ENCODE peak calls at places on chromosomes 1 and 21, in ten cellular contexts. A is fibroblast of lung, S is left lung, J is thoracic aorta, Y is adrenal gland, B is progenitor cell of endocrine pancreas, M is heart right ventricle, X is PC-3, V is spleen, I is endothelial cell. W is an unnamed sample.

GRCh38 chr21:33950425-33951079 is 34.9 kb upstream of the ATP5PO start:
- DNase-seq in A (no peak), S (no peak), J (no peak), Y (no peak), B (no peak), M (no peak), X (no peak), V (no peak), I (no peak), W (no peak)

GRCh38 chr21:43855955-43856354 is 9.1 kb upstream of the AGPAT3 start:
- DNase-seq in A (no peak), S (peak; percentile 29), J (no peak), Y (no peak), B (no peak), M (no peak), X (no peak), V (peak; percentile 68), I (no peak), W (no peak)

GRCh38 chr1:197660389-197660788 is 114.9 kb downstream of the DENND1B start:
- DNase-seq in A (no peak), S (no peak), J (no peak), Y (no peak), B (no peak), M (no peak), X (no peak), V (no peak), I (no peak), W (no peak)

GRCh38 chr21:44596068-44596725 is 3.9 kb upstream of the KRTAP10-6 start:
- DNase-seq in A (no peak), S (no peak), J (no peak), Y (no peak), B (no peak), M (no peak), X (peak; percentile 88), V (no peak), I (no peak), W (no peak)

GRCh38 chr1:53514436-53514835 is 55.2 kb downstream of the DMRTB1 start:
- DNase-seq in A (no peak), S (peak; percentile 55), J (no peak), Y (no peak), B (no peak), M (no peak), X (no peak), V (no peak), I (no peak), W (no peak)

GRCh38 chr1:23726669-23727068 is 16.6 kb upstream of the ELOA start:
- DNase-seq in A (no peak), S (no peak), J (no peak), Y (no peak), B (no peak), M (no peak), X (no peak), V (peak; percentile 10), I (no peak), W (no peak)

GRCh38 chr1:204232530-204232929 is 18.7 kb upstream of the GOLT1A start:
- DNase-seq in A (peak; percentile 6), S (no peak), J (no peak), Y (no peak), B (no peak), M (no peak), X (no peak), V (no peak), I (no peak), W (no peak)

GRCh38 chr1:120179420-120180348 is 3.4 kb upstream of the SEC22B start:
- DNase-seq in A (peak; percentile 93), S (peak; percentile 47), J (no peak), Y (peak; percentile 35), B (no peak), M (peak; percentile 25), X (peak; percentile 28), V (no peak), I (no peak), W (peak; percentile 81)

GRCh38 chr21:33026878-33027400 is 1.2 kb downstream of the OLIG2 start:
- DNase-seq in A (no peak), S (peak; percentile 79), J (no peak), Y (no peak), B (no peak), M (no peak), X (no peak), V (no peak), I (no peak), W (no peak)

GRCh38 chr1:198620951-198621824 is 17.7 kb upstream of the PTPRC start:
- DNase-seq in A (no peak), S (no peak), J (no peak), Y (no peak), B (no peak), M (no peak), X (no peak), V (peak; percentile 87), I (no peak), W (no peak)

GRCh38 chr1:33346921-33347649 is 26.2 kb upstream of the A3GALT2 start:
- DNase-seq in A (peak; percentile 92), S (no peak), J (peak; percentile 58), Y (peak; percentile 78), B (no peak), M (no peak), X (peak; percentile 94), V (no peak), I (peak; percentile 57), W (peak; percentile 73)

GRCh38 chr1:211939876-211940468 is 95.4 kb downstream of the INTS7 start:
- DNase-seq in A (no peak), S (no peak), J (no peak), Y (no peak), B (no peak), M (no peak), X (no peak), V (no peak), I (no peak), W (no peak)

GRCh38 chr1:70044832-70045231 is 160.5 kb downstream of the LRRC40 start:
- DNase-seq in A (peak; percentile 63), S (no peak), J (no peak), Y (no peak), B (no peak), M (no peak), X (peak; percentile 75), V (no peak), I (no peak), W (peak; percentile 68)

GRCh38 chr1:164596149-164596548 is 37.2 kb downstream of the PBX1 start:
- DNase-seq in A (no peak), S (no peak), J (no peak), Y (no peak), B (no peak), M (no peak), X (no peak), V (no peak), I (no peak), W (no peak)

GRCh38 chr1:170126691-170127090 is 19.1 kb upstream of the NTMT2 start:
- DNase-seq in A (peak; percentile 54), S (no peak), J (no peak), Y (no peak), B (no peak), M (no peak), X (no peak), V (no peak), I (no peak), W (peak; percentile 13)

GRCh38 chr1:145871994-145872411 is 13.1 kb upstream of the PIAS3 start:
- DNase-seq in A (peak; percentile 57), S (peak; percentile 88), J (no peak), Y (no peak), B (no peak), M (peak; percentile 45), X (no peak), V (peak; percentile 91), I (peak; percentile 28), W (no peak)

GRCh38 chr1:10694274-10694632 is 102.2 kb downstream of the CASZ1 start:
- DNase-seq in A (no peak), S (no peak), J (no peak), Y (no peak), B (no peak), M (no peak), X (no peak), V (no peak), I (no peak), W (no peak)

GRCh38 chr1:164380893-164381292 is 178.1 kb upstream of the PBX1 start:
- DNase-seq in A (peak; percentile 51), S (no peak), J (peak; percentile 2), Y (peak; percentile 21), B (no peak), M (no peak), X (peak; percentile 57), V (no peak), I (no peak), W (peak; percentile 83)

GRCh38 chr1:38735651-38736161 is 123.9 kb downstream of the RRAGC start:
- DNase-seq in A (peak; percentile 21), S (no peak), J (no peak), Y (no peak), B (no peak), M (no peak), X (no peak), V (no peak), I (no peak), W (peak; percentile 16)

GRCh38 chr1:33188572-33189275 is 6.9 kb upstream of the TRIM62 start:
- DNase-seq in A (no peak), S (no peak), J (no peak), Y (no peak), B (no peak), M (no peak), X (no peak), V (no peak), I (no peak), W (no peak)

GRCh38 chr1:229068266-229069043 is 202.5 kb upstream of the RAB4A start:
- DNase-seq in A (peak; percentile 49), S (no peak), J (no peak), Y (peak; percentile 61), B (no peak), M (no peak), X (no peak), V (peak; percentile 83), I (no peak), W (no peak)

GRCh38 chr1:181504294-181505115 is 21.2 kb downstream of the CACNA1E start:
- DNase-seq in A (no peak), S (no peak), J (no peak), Y (no peak), B (no peak), M (no peak), X (peak; percentile 19), V (peak; percentile 78), I (peak; percentile 37), W (no peak)
- TF ChIP-seq CTCF in A (no peak), S (no peak), J (no peak), Y (no peak), B (peak; percentile 59), M (peak; percentile 6), X (peak; percentile 41), V (no peak), I (peak; percentile 73), W (peak; percentile 21)

GRCh38 chr1:232880354-232880753 is 70.1 kb upstream of the NTPCR start:
- DNase-seq in A (peak; percentile 44), S (no peak), J (no peak), Y (peak; percentile 42), B (no peak), M (no peak), X (peak; percentile 60), V (no peak), I (peak; percentile 36), W (no peak)
- TF ChIP-seq CTCF in A (peak; percentile 26), S (no peak), J (no peak), Y (peak; percentile 49), B (peak; percentile 67), M (peak; percentile 44), X (peak; percentile 92), V (no peak), I (peak; percentile 47), W (peak; percentile 68)

GRCh38 chr1:205787287-205787916 is 12.1 kb upstream of the RAB29 start:
- DNase-seq in A (no peak), S (no peak), J (no peak), Y (no peak), B (no peak), M (no peak), X (no peak), V (no peak), I (no peak), W (no peak)
- TF ChIP-seq CTCF in A (no peak), S (no peak), J (no peak), Y (no peak), B (no peak), M (no peak), X (no peak), V (no peak), I (no peak), W (no peak)

GRCh38 chr1:12761781-12762180 is 11.8 kb upstream of the PRAMEF12 start:
- DNase-seq in A (no peak), S (no peak), J (no peak), Y (no peak), B (no peak), M (no peak), X (no peak), V (no peak), I (no peak), W (no peak)
- TF ChIP-seq CTCF in A (no peak), S (no peak), J (no peak), Y (no peak), B (no peak), M (no peak), X (no peak), V (no peak), I (no peak), W (no peak)

W was measured in astrocyte of the cerebellum.